ENCODE peak calls at places on chromosomes 5 and 9, in four cellular contexts. Y is cardiac fibroblast; T is retina; V is CD4-positive, alpha-beta T cell. J is an unnamed sample.

GRCh38 chr5:150398432-150399157 is 14.1 kb downstream of the CD74 start:
- DNase-seq in Y (no peak), T (no peak), V (no peak), J (no peak)

GRCh38 chr5:143592648-143593047 is 189.2 kb upstream of the NR3C1 start:
- DNase-seq in Y (peak), T (no peak), V (no peak), J (peak)

GRCh38 chr5:142862585-142862984 is 92.4 kb downstream of the ARHGAP26 start:
- DNase-seq in Y (no peak), T (no peak), V (no peak), J (no peak)

GRCh38 chr5:7856855-7857254 is 5.9 kb upstream of the CFAP90 start:
- DNase-seq in Y (peak), T (peak), V (no peak), J (peak)

GRCh38 chr9:3525088-3525835 is 539 bp downstream of the RFX3 start:
- DNase-seq in Y (peak), T (peak), V (no peak), J (peak)

GRCh38 chr9:89639961-89640360 is 35.1 kb downstream of the GADD45G start:
- DNase-seq in Y (no peak), T (no peak), V (no peak), J (no peak)

GRCh38 chr9:118961857-118962256 is 407.4 kb downstream of the BRINP1 start:
- DNase-seq in Y (peak), T (no peak), V (no peak), J (peak)

GRCh38 chr5:320524-321232 is 836 bp upstream of the AHRR start:
- DNase-seq in Y (no peak), T (peak), V (no peak), J (no peak)

GRCh38 chr9:123724211-123724831 is 205.6 kb downstream of the DENND1A start:
- DNase-seq in Y (peak), T (peak), V (no peak), J (peak)

GRCh38 chr5:179246227-179246626 is 99.0 kb downstream of the ADAMTS2 start:
- DNase-seq in Y (no peak), T (no peak), V (no peak), J (no peak)

GRCh38 chr9:116998305-116998704 is 311.2 kb downstream of the TRIM32 start:
- DNase-seq in Y (peak), T (peak), V (no peak), J (peak)

GRCh38 chr5:149831492-149831891 is 101.4 kb downstream of the PPARGC1B start:
- DNase-seq in Y (peak), T (no peak), V (no peak), J (no peak)